ENCODE peak calls at places on chromosomes 5 and 9, in eight cellular contexts. O is GM23248; U is HepG2; Q is H1; W is CD4-positive, CD25-positive, alpha-beta regulatory T cell; Y is PC-9; P is transverse colon; D is IMR-90. G is an unnamed sample. For H3K9me3 and H3K4me1, the result is how much of the 10 kb centered on the place peaks cover.

GRCh38 chr9:110979636-110980035 is 58.6 kb downstream of the LPAR1 start:
- DNase-seq in O (no peak), Q (no peak), Y (no peak), P (no peak), D (no peak), U (no peak), W (no peak), G (no peak)

GRCh38 chr5:170818222-170818621 is 34.7 kb downstream of the GABRP start:
- DNase-seq in O (peak), W (no peak), Y (no peak), Q (no peak), D (peak), U (no peak), P (no peak), G (no peak)

GRCh38 chr5:154729613-154730012 is 25.6 kb upstream of the LARP1 start:
- DNase-seq in Q (no peak), O (no peak), Y (no peak), U (peak), D (no peak), W (no peak), P (no peak), G (no peak)

GRCh38 chr5:78724061-78724460 is 75.5 kb upstream of the LHFPL2 start:
- DNase-seq in P (no peak), W (no peak), Q (no peak), O (no peak), D (no peak), U (no peak), Y (no peak), G (no peak)

GRCh38 chr5:92505925-92506324 is 1075.1 kb downstream of the NR2F1-AS1 start:
- DNase-seq in O (peak), W (no peak), Y (no peak), U (no peak), Q (no peak), P (no peak), D (peak), G (peak)

GRCh38 chr9:35844628-35845301 is 15.7 kb downstream of the TMEM8B start:
- DNase-seq in Q (no peak), O (peak), U (no peak), W (peak), Y (peak), D (peak), P (peak), G (peak)

GRCh38 chr5:50547303-50547702 is 106.2 kb upstream of the EMB start:
- DNase-seq in P (no peak), O (no peak), W (no peak), U (no peak), D (no peak), Q (no peak), Y (no peak), G (no peak)

GRCh38 chr5:16797949-16798348 is 138.1 kb downstream of the MYO10 start:
- DNase-seq in P (no peak), U (no peak), O (no peak), W (no peak), Y (no peak), D (no peak), Q (no peak), G (no peak)

GRCh38 chr5:90294604-90295003 is 115.0 kb downstream of the CETN3 start:
- DNase-seq in O (no peak), D (no peak), U (peak), W (no peak), Q (no peak), Y (no peak), P (no peak), G (no peak)

GRCh38 chr5:125348221-125348692 is 601.8 kb upstream of the ZNF608 start:
- DNase-seq in O (peak), Q (peak), W (no peak), Y (no peak), P (no peak), U (no peak), D (no peak), G (no peak)

GRCh38 chr5:151569132-151570046 is 21.7 kb downstream of the FAT2 start:
- DNase-seq in U (no peak), D (no peak), Y (no peak), W (no peak), P (no peak), O (no peak), Q (no peak), G (no peak)

GRCh38 chr9:23728736-23729135 is 97.3 kb downstream of the ELAVL2 start:
- DNase-seq in D (no peak), P (no peak), Q (no peak), O (no peak), U (no peak), Y (no peak), W (no peak), G (no peak)

GRCh38 chr9:8718121-8718725 is 918.6 kb upstream of the DMAC1 start:
- DNase-seq in P (no peak), W (no peak), O (peak), U (no peak), D (peak), Q (no peak), Y (no peak), G (no peak)

GRCh38 chr5:149264432-149265069 is 7.1 kb upstream of the AFAP1L1 start:
- DNase-seq in Y (peak), U (peak), P (peak), O (peak), D (no peak), Q (peak), W (peak), G (peak)

GRCh38 chr9:12813960-12814876 is 39.4 kb downstream of the LURAP1L start:
- DNase-seq in Y (peak), Q (no peak), W (no peak), D (peak), P (peak), O (peak), U (peak), G (peak)

GRCh38 chr9:137084526-137084925 is 2.3 kb upstream of the MAN1B1 start:
- DNase-seq in Y (no peak), W (no peak), P (no peak), O (no peak), D (no peak), U (no peak), Q (no peak), G (no peak)

GRCh38 chr9:108274971-108275370 is 580.8 kb downstream of the ACTL7B start:
- DNase-seq in P (no peak), U (no peak), Q (no peak), Y (no peak), W (no peak), O (no peak), D (no peak), G (no peak)

GRCh38 chr9:7103382-7104170 is 345.8 kb downstream of the KDM4C start:
- DNase-seq in W (no peak), U (no peak), Q (no peak), Y (no peak), P (no peak), D (peak), O (no peak), G (no peak)

GRCh38 chr9:114003756-114004155 is 74.3 kb downstream of the AMBP start:
- DNase-seq in U (no peak), Y (no peak), Q (no peak), D (no peak), P (no peak), O (no peak), W (no peak), G (no peak)

GRCh38 chr5:149583394-149583793 is 2.1 kb downstream of the ARHGEF37 start:
- DNase-seq in D (no peak), W (no peak), P (peak), O (peak), Q (no peak), Y (no peak), U (no peak), G (no peak)

GRCh38 chr5:50699737-50700136 is 33.3 kb downstream of the PARP8 start:
- DNase-seq in W (no peak), U (no peak), D (peak), P (no peak), O (peak), Q (no peak), Y (no peak), G (no peak)

GRCh38 chr5:171600736-171601265 is 181.4 kb downstream of the FGF18 start:
- DNase-seq in W (no peak), Q (no peak), U (no peak), D (peak), P (no peak), Y (no peak), O (peak), G (no peak)

GRCh38 chr5:133985540-133986180 is 17.2 kb upstream of the C5orf15 start:
- DNase-seq in D (no peak), P (no peak), Q (no peak), U (no peak), Y (no peak), O (no peak), W (no peak), G (no peak)

GRCh38 chr5:98529321-98529720 is 244.1 kb upstream of the RGMB start:
- DNase-seq in D (no peak), P (no peak), U (no peak), Q (no peak), Y (no peak), O (no peak), W (no peak), G (no peak)

GRCh38 chr5:7907612-7908011 is 38.7 kb downstream of the MTRR start:
- DNase-seq in P (no peak), O (no peak), U (no peak), W (no peak), D (no peak), Q (no peak), Y (no peak), G (no peak)

GRCh38 chr9:7358876-7359275 is 440.7 kb downstream of the DMAC1 start:
- DNase-seq in P (no peak), U (no peak), D (no peak), O (no peak), Y (no peak), Q (no peak), W (no peak), G (no peak)

GRCh38 chr5:110916373-110917049 is 155.0 kb upstream of the TSLP start:
- DNase-seq in W (no peak), Q (no peak), Y (peak), P (no peak), O (peak), U (no peak), D (peak), G (no peak)

GRCh38 chr5:136133416-136134383 is 1.1 kb downstream of the SMAD5 start:
- DNase-seq in Y (peak), W (peak), P (peak), U (peak), O (peak), D (peak), Q (no peak), G (peak)

GRCh38 chr5:78594014-78594413 is 54.6 kb downstream of the LHFPL2 start:
- DNase-seq in W (no peak), Y (no peak), Q (no peak), U (no peak), D (no peak), O (no peak), P (no peak), G (no peak)

GRCh38 chr5:8366296-8366695 is 497.3 kb downstream of the MTRR start:
- DNase-seq in O (no peak), D (no peak), P (no peak), Q (no peak), Y (no peak), W (no peak), U (no peak), G (no peak)

GRCh38 chr5:91312698-91313097 is 70.4 kb downstream of the ARRDC3 start:
- DNase-seq in W (peak), D (no peak), O (no peak), Q (no peak), P (no peak), Y (no peak), U (no peak), G (no peak)

GRCh38 chr5:180922932-180923331 is 24.0 kb downstream of the BTNL8 start:
- DNase-seq in Q (no peak), D (no peak), U (no peak), W (no peak), O (no peak), Y (no peak), P (no peak), G (no peak)

GRCh38 chr5:37428044-37428443 is 48.9 kb downstream of the WDR70 start:
- DNase-seq in P (no peak), D (no peak), U (no peak), Y (no peak), Q (no peak), O (no peak), W (no peak), G (no peak)

GRCh38 chr9:19493174-19493811 is 84.5 kb downstream of the ACER2 start:
- DNase-seq in W (peak), P (peak), Q (peak), D (peak), O (peak), Y (peak), U (peak), G (peak)

GRCh38 chr9:113350937-113351336 is 1.6 kb downstream of the BSPRY start:
- DNase-seq in O (no peak), D (no peak), U (no peak), W (peak), P (no peak), Q (no peak), Y (no peak), G (no peak)

GRCh38 chr9:23683021-23683431 is 143.0 kb downstream of the ELAVL2 start:
- DNase-seq in Y (no peak), W (no peak), D (no peak), O (no peak), Q (no peak), P (no peak), U (no peak), G (no peak)

GRCh38 chr5:161189452-161189851 is 337.4 kb upstream of the ATP10B start:
- DNase-seq in Y (no peak), Q (no peak), W (no peak), U (no peak), O (no peak), D (no peak), P (no peak), G (no peak)

GRCh38 chr9:100811643-100812042 is 216.9 kb upstream of the PLPPR1 start:
- DNase-seq in D (no peak), Q (no peak), O (no peak), Y (no peak), P (no peak), W (no peak), U (no peak), G (no peak)

GRCh38 chr9:104860280-104860679 is 67.7 kb downstream of the ABCA1 start:
- DNase-seq in U (no peak), O (peak), Y (no peak), Q (no peak), P (no peak), W (no peak), D (peak), G (no peak)

GRCh38 chr5:107658528-107658927 is 12.2 kb downstream of the EFNA5 start:
- DNase-seq in U (no peak), P (no peak), W (no peak), O (no peak), Y (no peak), D (no peak), Q (no peak), G (no peak)

GRCh38 chr9:97850746-97851449 is 2.1 kb upstream of the FOXE1 start:
- DNase-seq in Y (no peak), D (no peak), U (no peak), O (no peak), P (no peak), W (no peak), Q (no peak), G (no peak)
- H3K9me3 ChIP-seq in Y (under half), D (under half), U (under half), O (under half), P (under half), W (under half), Q (under half), G (under half)

DNA sequence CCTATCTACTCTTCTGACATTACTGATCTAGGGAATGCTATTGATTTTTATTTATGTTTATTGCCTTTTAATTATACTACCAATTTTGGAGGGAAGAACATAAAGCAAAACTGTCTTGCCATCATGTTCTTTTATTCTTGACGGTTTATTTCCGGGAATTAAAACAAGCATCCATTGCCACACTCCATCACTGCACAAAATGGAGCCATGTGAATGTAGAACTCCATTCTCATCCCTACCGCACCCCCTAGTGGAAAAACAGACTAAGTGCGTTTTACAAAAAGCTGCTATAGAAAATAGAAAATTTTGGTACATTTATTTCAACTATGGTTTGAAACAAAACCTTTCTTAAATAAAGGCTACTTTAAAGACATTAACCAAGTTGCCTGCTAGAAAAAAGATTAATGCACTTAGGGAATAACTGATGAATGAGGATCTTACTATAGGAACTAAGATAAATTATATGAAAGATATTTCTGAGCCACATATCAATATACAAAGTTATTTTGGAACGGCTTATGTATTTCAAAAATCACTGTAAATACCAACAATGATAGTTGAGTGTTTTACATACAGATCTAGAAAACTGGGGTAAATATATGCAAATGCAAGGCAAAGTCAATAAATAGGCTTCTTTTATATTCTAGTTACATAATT is 26.6 kb downstream of the OXCT1 start:
- DNase-seq in P (peak), W (peak), Q (no peak), U (peak), O (peak), Y (peak), D (peak), G (peak)
- H3K4me3 ChIP-seq in P (no peak), W (no peak), Q (no peak), U (no peak), O (no peak), Y (no peak), D (no peak), G (no peak)

GRCh38 chr9:131470581-131470991 is 32.1 kb upstream of the POMT1 start:
- DNase-seq in Y (no peak), P (no peak), W (no peak), O (no peak), D (no peak), U (no peak), Q (no peak), G (no peak)
- H3K4me1 ChIP-seq in Y (under half), P (under half), W (under half), O (under half), D (under half), U (under half), Q (under half), G (under half)

DNA sequence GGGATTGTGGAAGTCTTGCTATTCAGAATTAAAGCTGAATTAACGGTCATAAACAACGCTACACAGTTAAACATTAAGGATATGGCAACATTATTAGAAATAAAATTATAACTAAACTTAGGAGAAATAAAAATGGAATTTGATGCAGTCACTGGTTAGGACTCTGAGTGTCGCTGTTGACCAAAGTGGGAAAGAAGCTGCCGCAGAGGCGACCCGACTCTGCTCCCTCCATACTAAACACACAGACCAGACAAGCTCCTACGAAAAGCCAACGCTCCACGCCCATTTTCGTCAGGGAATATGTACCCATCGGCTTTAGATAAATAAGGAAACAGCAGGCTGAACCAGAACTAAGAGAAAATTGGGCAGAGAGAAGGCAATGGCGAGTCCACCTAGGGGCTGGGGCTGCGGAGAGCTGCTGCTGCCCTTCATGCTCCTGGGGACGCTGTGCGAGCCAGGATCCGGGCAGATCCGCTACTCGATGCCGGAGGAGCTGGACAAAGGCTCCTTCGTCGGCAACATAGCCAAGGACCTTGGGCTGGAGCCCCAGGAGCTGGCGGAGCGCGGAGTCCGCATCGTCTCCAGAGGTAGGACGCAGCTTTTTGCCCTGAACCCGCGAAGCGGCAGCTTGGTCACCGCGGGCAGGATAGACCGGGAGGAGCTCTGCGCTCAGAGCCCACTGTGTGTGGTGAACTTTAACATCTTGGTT is at the start of gene PCDHGA5:
- DNase-seq in Y (no peak), W (no peak), P (no peak), U (no peak), D (peak), Q (no peak), O (no peak), G (no peak)
- H3K9me3 ChIP-seq in Y (under half), W (under half), P (half or more), U (half or more), D (half or more), Q (half or more), O (under half), G (under half)

GRCh38 chr5:2748180-2748840 is 3.2 kb downstream of the IRX2 start:
- DNase-seq in W (no peak), D (no peak), O (peak), Q (no peak), U (no peak), Y (no peak), P (no peak), G (no peak)
- H3K4me3 ChIP-seq in W (no peak), D (no peak), O (peak), Q (peak), U (no peak), Y (no peak), P (no peak), G (no peak)

DNA sequence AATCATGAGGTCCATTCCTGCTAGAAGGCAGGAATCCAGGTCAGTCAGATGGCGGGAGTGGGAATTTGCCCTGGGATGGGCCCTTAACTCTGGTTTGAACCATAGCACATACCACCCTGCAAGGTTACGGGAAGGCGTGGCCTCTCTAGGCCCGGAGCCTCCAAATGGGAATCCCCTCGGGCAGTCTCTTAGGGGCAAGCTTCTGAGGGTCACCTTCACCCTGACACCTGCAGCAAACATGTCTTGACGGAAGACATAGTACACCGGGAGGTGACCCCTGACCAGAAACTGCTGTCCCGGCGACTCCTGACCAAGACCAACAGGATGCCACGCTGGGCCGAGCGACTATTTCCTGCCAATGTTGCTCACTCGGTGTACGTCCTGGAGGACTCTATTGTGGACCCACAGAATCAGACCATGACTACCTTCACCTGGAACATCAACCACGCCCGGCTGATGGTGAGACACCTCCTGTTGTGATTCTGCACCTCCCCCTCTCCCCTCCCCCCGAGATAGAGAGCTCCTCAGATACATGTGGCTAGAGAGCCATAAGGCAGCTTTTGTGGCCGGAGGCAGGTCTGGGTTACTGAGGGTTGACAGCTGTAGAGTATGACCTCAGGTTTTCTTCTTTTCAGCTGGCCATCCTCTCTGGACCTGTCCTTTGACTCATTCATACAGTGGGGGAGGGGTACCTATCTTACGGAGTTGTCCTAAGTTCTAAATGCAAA is 957 bp downstream of the PRELID1 start:
- DNase-seq in U (peak), O (peak), D (peak), Q (no peak), W (peak), P (peak), Y (no peak), G (peak)
- H3K4me1 ChIP-seq in U (under half), O (under half), D (under half), Q (under half), W (half or more), P (under half), Y (under half), G (under half)